ENCODE peak calls at places on chromosome 10, in nine cellular contexts. One of them, this sample, is unnamed.

GRCh38 chr10:2908851-2909630 is 158.3 kb upstream of the PFKP start:
- DNase-seq in germinal center: no peak
- DNase-seq in fibroblast of lung: no peak
- DNase-seq in amygdala: no peak
- DNase-seq in activated T-cell treated with anti-CD3 and anti-CD28 coated beads, Interleukin-2, amount 50 U/mL, for 4 hours: no peak
- DNase-seq in Peyer's patch: no peak
- DNase-seq in NCI-H1092: no peak
- DNase-seq in LHCN-M2: no peak
- DNase-seq in pancreas: no peak
- DNase-seq in this sample: no peak

GRCh38 chr10:132313305-132313704 is 5.6 kb upstream of the STK32C start:
- DNase-seq in germinal center: no peak
- DNase-seq in fibroblast of lung: no peak
- DNase-seq in amygdala: no peak
- DNase-seq in activated T-cell treated with anti-CD3 and anti-CD28 coated beads, Interleukin-2, amount 50 U/mL, for 4 hours: no peak
- DNase-seq in Peyer's patch: no peak
- DNase-seq in NCI-H1092: no peak
- DNase-seq in LHCN-M2: no peak
- DNase-seq in pancreas: no peak
- DNase-seq in this sample: no peak

GRCh38 chr10:124059552-124059951 is 33.8 kb downstream of the CHST15 start:
- DNase-seq in germinal center: no peak
- DNase-seq in fibroblast of lung: no peak
- DNase-seq in amygdala: no peak
- DNase-seq in activated T-cell treated with anti-CD3 and anti-CD28 coated beads, Interleukin-2, amount 50 U/mL, for 4 hours: no peak
- DNase-seq in Peyer's patch: no peak
- DNase-seq in NCI-H1092: no peak
- DNase-seq in LHCN-M2: no peak
- DNase-seq in pancreas: no peak
- DNase-seq in this sample: no peak

GRCh38 chr10:69912584-69912983 is 110.9 kb downstream of the COL13A1 start:
- DNase-seq in germinal center: no peak
- DNase-seq in fibroblast of lung: no peak
- DNase-seq in amygdala: no peak
- DNase-seq in activated T-cell treated with anti-CD3 and anti-CD28 coated beads, Interleukin-2, amount 50 U/mL, for 4 hours: no peak
- DNase-seq in Peyer's patch: no peak
- DNase-seq in NCI-H1092: no peak
- DNase-seq in LHCN-M2: no peak
- DNase-seq in pancreas: no peak
- DNase-seq in this sample: no peak

GRCh38 chr10:44948713-44949112 is 10.9 kb upstream of the RASSF4 start:
- DNase-seq in germinal center: no peak
- DNase-seq in fibroblast of lung: no peak
- DNase-seq in amygdala: no peak
- DNase-seq in activated T-cell treated with anti-CD3 and anti-CD28 coated beads, Interleukin-2, amount 50 U/mL, for 4 hours: no peak
- DNase-seq in Peyer's patch: no peak
- DNase-seq in NCI-H1092: no peak
- DNase-seq in LHCN-M2: no peak
- DNase-seq in pancreas: no peak
- DNase-seq in this sample: no peak

GRCh38 chr10:60810437-60811182 is 32.3 kb downstream of the CDK1 start:
- DNase-seq in germinal center: no peak
- DNase-seq in fibroblast of lung: peak; percentile 73
- DNase-seq in amygdala: no peak
- DNase-seq in activated T-cell treated with anti-CD3 and anti-CD28 coated beads, Interleukin-2, amount 50 U/mL, for 4 hours: no peak
- DNase-seq in Peyer's patch: no peak
- DNase-seq in NCI-H1092: no peak
- DNase-seq in LHCN-M2: peak; percentile 80
- DNase-seq in pancreas: no peak
- DNase-seq in this sample: peak; percentile 24

GRCh38 chr10:62582804-62583208 is 208.6 kb downstream of the ZNF365 start:
- DNase-seq in germinal center: no peak
- DNase-seq in fibroblast of lung: peak; percentile 100
- DNase-seq in amygdala: no peak
- DNase-seq in activated T-cell treated with anti-CD3 and anti-CD28 coated beads, Interleukin-2, amount 50 U/mL, for 4 hours: no peak
- DNase-seq in Peyer's patch: no peak
- DNase-seq in NCI-H1092: no peak
- DNase-seq in LHCN-M2: peak; percentile 98
- DNase-seq in pancreas: no peak
- DNase-seq in this sample: peak; percentile 88

GRCh38 chr10:122147731-122148130 is 123.4 kb upstream of the BTBD16 start:
- DNase-seq in germinal center: no peak
- DNase-seq in fibroblast of lung: peak; percentile 80
- DNase-seq in amygdala: no peak
- DNase-seq in activated T-cell treated with anti-CD3 and anti-CD28 coated beads, Interleukin-2, amount 50 U/mL, for 4 hours: no peak
- DNase-seq in Peyer's patch: no peak
- DNase-seq in NCI-H1092: peak; percentile 47
- DNase-seq in LHCN-M2: peak; percentile 34
- DNase-seq in pancreas: no peak
- DNase-seq in this sample: no peak

GRCh38 chr10:22986771-22987542 is 59.1 kb downstream of the ARMC3 start:
- DNase-seq in germinal center: peak; percentile 17
- DNase-seq in fibroblast of lung: peak; percentile 36
- DNase-seq in amygdala: no peak
- DNase-seq in activated T-cell treated with anti-CD3 and anti-CD28 coated beads, Interleukin-2, amount 50 U/mL, for 4 hours: no peak
- DNase-seq in Peyer's patch: no peak
- DNase-seq in NCI-H1092: no peak
- DNase-seq in LHCN-M2: peak; percentile 54
- DNase-seq in pancreas: no peak
- DNase-seq in this sample: no peak

GRCh38 chr10:73875139-73875475 is 752 bp upstream of the CAMK2G start:
- DNase-seq in germinal center: peak; percentile 43
- DNase-seq in fibroblast of lung: no peak
- DNase-seq in amygdala: no peak
- DNase-seq in activated T-cell treated with anti-CD3 and anti-CD28 coated beads, Interleukin-2, amount 50 U/mL, for 4 hours: peak; percentile 14
- DNase-seq in Peyer's patch: no peak
- DNase-seq in NCI-H1092: no peak
- DNase-seq in LHCN-M2: no peak
- DNase-seq in pancreas: no peak
- DNase-seq in this sample: no peak

GRCh38 chr10:6729071-6729773 is 149.1 kb upstream of the PRKCQ start:
- DNase-seq in germinal center: no peak
- DNase-seq in fibroblast of lung: peak; percentile 72
- DNase-seq in amygdala: no peak
- DNase-seq in activated T-cell treated with anti-CD3 and anti-CD28 coated beads, Interleukin-2, amount 50 U/mL, for 4 hours: no peak
- DNase-seq in Peyer's patch: no peak
- DNase-seq in NCI-H1092: no peak
- DNase-seq in LHCN-M2: peak; percentile 19
- DNase-seq in pancreas: no peak
- DNase-seq in this sample: peak; percentile 2

GRCh38 chr10:9198611-9199010 is 1144.1 kb downstream of the GATA3 start:
- DNase-seq in germinal center: no peak
- DNase-seq in fibroblast of lung: peak; percentile 85
- DNase-seq in amygdala: no peak
- DNase-seq in activated T-cell treated with anti-CD3 and anti-CD28 coated beads, Interleukin-2, amount 50 U/mL, for 4 hours: no peak
- DNase-seq in Peyer's patch: no peak
- DNase-seq in NCI-H1092: no peak
- DNase-seq in LHCN-M2: no peak
- DNase-seq in pancreas: no peak
- DNase-seq in this sample: peak; percentile 82

GRCh38 chr10:70573599-70574506 is 28.7 kb downstream of the PRF1 start:
- DNase-seq in germinal center: no peak
- DNase-seq in fibroblast of lung: no peak
- DNase-seq in amygdala: no peak
- DNase-seq in activated T-cell treated with anti-CD3 and anti-CD28 coated beads, Interleukin-2, amount 50 U/mL, for 4 hours: no peak
- DNase-seq in Peyer's patch: no peak
- DNase-seq in NCI-H1092: no peak
- DNase-seq in LHCN-M2: no peak
- DNase-seq in pancreas: no peak
- DNase-seq in this sample: no peak

GRCh38 chr10:79374312-79375191 is 27.3 kb downstream of the PPIF start:
- DNase-seq in germinal center: peak; percentile 80
- DNase-seq in fibroblast of lung: peak; percentile 67
- DNase-seq in amygdala: no peak
- DNase-seq in activated T-cell treated with anti-CD3 and anti-CD28 coated beads, Interleukin-2, amount 50 U/mL, for 4 hours: peak; percentile 77
- DNase-seq in Peyer's patch: peak; percentile 83
- DNase-seq in NCI-H1092: peak; percentile 25
- DNase-seq in LHCN-M2: peak; percentile 58
- DNase-seq in pancreas: peak; percentile 85
- DNase-seq in this sample: peak; percentile 53

GRCh38 chr10:127702201-127702600 is 34.8 kb upstream of the FOXI2 start:
- DNase-seq in germinal center: no peak
- DNase-seq in fibroblast of lung: no peak
- DNase-seq in amygdala: no peak
- DNase-seq in activated T-cell treated with anti-CD3 and anti-CD28 coated beads, Interleukin-2, amount 50 U/mL, for 4 hours: no peak
- DNase-seq in Peyer's patch: no peak
- DNase-seq in NCI-H1092: no peak
- DNase-seq in LHCN-M2: no peak
- DNase-seq in pancreas: no peak
- DNase-seq in this sample: no peak

GRCh38 chr10:73907841-73908517 is 3.0 kb upstream of the PLAU start:
- DNase-seq in germinal center: no peak
- DNase-seq in fibroblast of lung: peak; percentile 78
- DNase-seq in amygdala: no peak
- DNase-seq in activated T-cell treated with anti-CD3 and anti-CD28 coated beads, Interleukin-2, amount 50 U/mL, for 4 hours: no peak
- DNase-seq in Peyer's patch: no peak
- DNase-seq in NCI-H1092: no peak
- DNase-seq in LHCN-M2: peak; percentile 96
- DNase-seq in pancreas: no peak
- DNase-seq in this sample: no peak

GRCh38 chr10:76033457-76034196 is 602.2 kb downstream of the LRMDA start:
- DNase-seq in germinal center: no peak
- DNase-seq in fibroblast of lung: peak; percentile 78
- DNase-seq in amygdala: no peak
- DNase-seq in activated T-cell treated with anti-CD3 and anti-CD28 coated beads, Interleukin-2, amount 50 U/mL, for 4 hours: no peak
- DNase-seq in Peyer's patch: no peak
- DNase-seq in NCI-H1092: no peak
- DNase-seq in LHCN-M2: no peak
- DNase-seq in pancreas: peak; percentile 32
- DNase-seq in this sample: no peak

GRCh38 chr10:131514454-131514853 is 202.9 kb upstream of the TCERG1L start:
- DNase-seq in germinal center: no peak
- DNase-seq in fibroblast of lung: no peak
- DNase-seq in amygdala: no peak
- DNase-seq in activated T-cell treated with anti-CD3 and anti-CD28 coated beads, Interleukin-2, amount 50 U/mL, for 4 hours: no peak
- DNase-seq in Peyer's patch: no peak
- DNase-seq in NCI-H1092: no peak
- DNase-seq in LHCN-M2: no peak
- DNase-seq in pancreas: no peak
- DNase-seq in this sample: no peak

GRCh38 chr10:69800109-69800508 is 1.6 kb upstream of the COL13A1 start:
- DNase-seq in germinal center: peak; percentile 14
- DNase-seq in fibroblast of lung: peak; percentile 57
- DNase-seq in amygdala: no peak
- DNase-seq in activated T-cell treated with anti-CD3 and anti-CD28 coated beads, Interleukin-2, amount 50 U/mL, for 4 hours: no peak
- DNase-seq in Peyer's patch: no peak
- DNase-seq in NCI-H1092: no peak
- DNase-seq in LHCN-M2: peak; percentile 51
- DNase-seq in pancreas: no peak
- DNase-seq in this sample: peak; percentile 36

GRCh38 chr10:93006435-93007039 is 54.1 kb upstream of the CYP26C1 start:
- DNase-seq in germinal center: no peak
- DNase-seq in fibroblast of lung: peak; percentile 52
- DNase-seq in amygdala: no peak
- DNase-seq in activated T-cell treated with anti-CD3 and anti-CD28 coated beads, Interleukin-2, amount 50 U/mL, for 4 hours: no peak
- DNase-seq in Peyer's patch: no peak
- DNase-seq in NCI-H1092: peak; percentile 5
- DNase-seq in LHCN-M2: peak; percentile 56
- DNase-seq in pancreas: no peak
- DNase-seq in this sample: peak; percentile 20

GRCh38 chr10:116690356-116691078 is 51.8 kb downstream of the HSPA12A start:
- DNase-seq in germinal center: no peak
- DNase-seq in fibroblast of lung: peak; percentile 9
- DNase-seq in amygdala: peak; percentile 34
- DNase-seq in activated T-cell treated with anti-CD3 and anti-CD28 coated beads, Interleukin-2, amount 50 U/mL, for 4 hours: no peak
- DNase-seq in Peyer's patch: no peak
- DNase-seq in NCI-H1092: no peak
- DNase-seq in LHCN-M2: peak; percentile 9
- DNase-seq in pancreas: no peak
- DNase-seq in this sample: no peak

GRCh38 chr10:12499066-12499465 is 149.7 kb downstream of the CAMK1D start:
- DNase-seq in germinal center: no peak
- DNase-seq in fibroblast of lung: peak; percentile 78
- DNase-seq in amygdala: no peak
- DNase-seq in activated T-cell treated with anti-CD3 and anti-CD28 coated beads, Interleukin-2, amount 50 U/mL, for 4 hours: no peak
- DNase-seq in Peyer's patch: no peak
- DNase-seq in NCI-H1092: no peak
- DNase-seq in LHCN-M2: no peak
- DNase-seq in pancreas: no peak
- DNase-seq in this sample: no peak

GRCh38 chr10:7274293-7274692 is 136.5 kb downstream of the SFMBT2 start:
- DNase-seq in germinal center: no peak
- DNase-seq in fibroblast of lung: no peak
- DNase-seq in amygdala: no peak
- DNase-seq in activated T-cell treated with anti-CD3 and anti-CD28 coated beads, Interleukin-2, amount 50 U/mL, for 4 hours: no peak
- DNase-seq in Peyer's patch: no peak
- DNase-seq in NCI-H1092: no peak
- DNase-seq in LHCN-M2: no peak
- DNase-seq in pancreas: no peak
- DNase-seq in this sample: no peak